ENCODE peak calls at places on chromosome 16, in nine cellular contexts. S is fibroblast of lung, A is mammary epithelial cell, U is uterus, V is AG09319, O is natural killer cell, J is endothelial cell, F is SK-N-SH, N is transverse colon. R is an unnamed sample.

GRCh38 chr16:57754354-57755060 is 18.9 kb downstream of the KATNB1 start:
- DNase-seq in J (no peak), F (no peak), N (no peak), U (no peak), O (no peak), A (no peak), V (no peak), S (no peak), R (no peak)

GRCh38 chr16:79767597-79768280 is 167.2 kb upstream of the MAF start:
- DNase-seq in S (peak), F (no peak), V (peak), J (no peak), A (peak), O (no peak), U (peak), N (peak), R (peak)

GRCh38 chr16:49978569-49979326 is 46.3 kb upstream of the CNEP1R1 start:
- DNase-seq in U (no peak), O (no peak), J (no peak), S (no peak), V (no peak), F (no peak), N (no peak), A (no peak), R (no peak)

GRCh38 chr16:83814654-83814985 is 6.8 kb downstream of the HSBP1 start:
- DNase-seq in O (no peak), A (no peak), F (no peak), N (no peak), U (no peak), V (no peak), J (no peak), S (no peak), R (no peak)

GRCh38 chr16:21720533-21720932 is 56.8 kb downstream of the OTOA start:
- DNase-seq in F (no peak), J (no peak), A (no peak), S (no peak), V (no peak), U (no peak), N (no peak), O (no peak), R (no peak)

GRCh38 chr16:23113185-23113584 is 36.1 kb downstream of the USP31 start:
- DNase-seq in J (no peak), V (no peak), O (no peak), A (no peak), U (no peak), F (no peak), N (no peak), S (no peak), R (no peak)

GRCh38 chr16:5836979-5837670 is 739.5 kb upstream of the EEF2KMT start:
- DNase-seq in F (no peak), N (no peak), U (no peak), S (no peak), J (no peak), V (no peak), O (no peak), A (no peak), R (no peak)

GRCh38 chr16:64893386-64893785 is 228.5 kb downstream of the CDH11 start:
- DNase-seq in J (no peak), N (no peak), O (no peak), A (no peak), F (no peak), U (no peak), V (no peak), S (no peak), R (no peak)

GRCh38 chr16:54931757-54932660 is 1.3 kb downstream of the IRX5 start:
- DNase-seq in O (no peak), N (no peak), A (peak), V (no peak), F (peak), U (no peak), J (no peak), S (no peak), R (no peak)

GRCh38 chr16:82580293-82580900 is 46.4 kb upstream of the CDH13 start:
- DNase-seq in N (no peak), S (no peak), F (peak), V (no peak), U (no peak), A (peak), O (no peak), J (peak), R (peak)

GRCh38 chr16:84446086-84446485 is 58.4 kb downstream of the MEAK7 start:
- DNase-seq in J (no peak), N (no peak), O (no peak), U (no peak), F (no peak), V (no peak), A (no peak), S (no peak), R (no peak)

GRCh38 chr16:88629835-88630234 is 8.5 kb upstream of the IL17C start:
- DNase-seq in F (no peak), N (no peak), U (no peak), A (no peak), V (no peak), O (no peak), J (no peak), S (no peak), R (no peak)

GRCh38 chr16:88630433-88630832 is 7.9 kb upstream of the IL17C start:
- DNase-seq in U (no peak), V (no peak), J (no peak), O (no peak), F (no peak), A (no peak), N (no peak), S (no peak), R (no peak)

GRCh38 chr16:88631384-88631783 is 7.0 kb upstream of the IL17C start:
- DNase-seq in S (no peak), F (no peak), V (no peak), J (no peak), O (no peak), A (no peak), U (no peak), N (no peak), R (no peak)

GRCh38 chr16:88631920-88632586 is 6.3 kb upstream of the IL17C start:
- DNase-seq in U (no peak), A (no peak), J (no peak), S (no peak), F (no peak), V (no peak), O (no peak), N (no peak), R (no peak)

DNA sequence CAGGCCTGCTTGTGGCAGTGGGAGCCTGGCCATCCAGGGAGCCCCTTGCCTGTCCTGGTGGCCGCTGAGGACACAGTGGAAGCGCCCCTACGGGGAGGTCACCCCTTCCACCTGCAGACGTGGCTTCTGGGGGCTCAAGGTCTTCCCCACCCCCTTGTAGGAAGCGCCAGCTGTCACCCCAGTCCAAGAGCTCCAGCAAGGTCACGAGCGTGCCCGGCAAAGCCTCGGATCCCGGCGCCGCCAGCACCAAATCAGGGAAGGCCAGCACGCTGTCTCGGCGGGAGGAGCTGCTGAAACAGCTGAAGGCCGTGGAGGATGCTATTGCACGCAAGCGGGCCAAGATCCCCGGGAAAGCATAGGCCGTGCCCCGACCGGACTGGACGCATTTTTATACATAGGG is 7.4 kb upstream of the IL17C start:
- DNase-seq in O (no peak), N (no peak), J (no peak), A (no peak), V (no peak), S (no peak), F (no peak), U (no peak), R (no peak)
- TF ChIP-seq CTCF in O (no peak), N (no peak), J (no peak), A (no peak), V (no peak), S (no peak), F (no peak), U (no peak), R (no peak)

GRCh38 chr16:73047536-73048291 is at the start of gene ZFHX3:
- DNase-seq in S (peak), F (peak), O (peak), V (no peak), U (peak), N (peak), A (peak), J (no peak), R (peak)

GRCh38 chr16:73049051-73049910 is 1.4 kb upstream of the ZFHX3 start:
- DNase-seq in O (no peak), V (no peak), F (no peak), U (no peak), A (no peak), N (no peak), S (no peak), J (no peak), R (no peak)

GRCh38 chr16:73048292-73049050 is 543 bp upstream of the ZFHX3 start:
- DNase-seq in O (no peak), J (no peak), U (no peak), F (peak), S (peak), V (no peak), N (peak), A (no peak), R (peak)

GRCh38 chr16:73047221-73047535 is 750 bp downstream of the ZFHX3 start:
- DNase-seq in V (no peak), J (no peak), N (no peak), F (no peak), S (peak), A (no peak), O (no peak), U (no peak), R (no peak)

DNA sequence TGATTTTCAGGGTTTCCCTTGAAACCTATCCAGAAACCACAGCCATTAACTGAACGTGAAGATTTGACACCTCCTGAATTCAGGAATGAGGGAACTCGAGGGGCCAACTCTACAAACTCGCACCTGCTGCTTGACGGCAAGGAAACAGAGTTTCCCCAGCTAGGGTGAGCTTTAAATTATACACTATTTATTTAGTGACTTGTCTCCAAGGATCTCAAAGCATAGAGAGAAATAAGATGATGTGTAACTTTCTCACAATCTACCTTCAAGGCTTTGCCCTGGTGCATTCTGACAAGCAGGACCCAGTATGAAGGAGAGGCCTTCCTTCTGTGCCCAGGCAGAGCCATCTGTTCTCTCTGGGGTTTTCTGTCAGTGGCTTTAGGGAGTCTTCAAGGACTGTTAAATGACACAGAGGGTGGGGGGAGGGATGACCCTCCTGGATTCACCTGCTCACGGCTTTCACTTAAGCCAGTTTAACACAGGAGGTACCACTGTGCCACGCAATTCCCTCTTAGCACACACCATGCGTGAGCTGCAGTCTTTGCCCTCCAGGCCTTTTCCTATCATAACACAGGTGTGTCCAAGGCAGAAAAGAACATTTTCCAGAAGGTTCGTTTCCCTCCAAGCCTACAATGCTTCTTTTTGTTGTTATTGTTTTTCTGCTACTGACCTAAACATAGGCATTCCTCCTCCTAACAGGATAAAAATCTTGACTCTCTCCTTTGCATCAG is 1.3 kb downstream of the ZFHX3 start:
- DNase-seq in O (no peak), J (no peak), S (no peak), U (no peak), F (no peak), A (no peak), V (no peak), N (no peak), R (no peak)
- TF ChIP-seq CTCF in O (no peak), J (no peak), S (no peak), U (no peak), F (no peak), A (no peak), V (no peak), N (no peak), R (no peak)

GRCh38 chr16:73434621-73435020 is 386.7 kb upstream of the ZFHX3 start:
- DNase-seq in F (no peak), S (no peak), U (no peak), O (no peak), V (no peak), A (no peak), N (no peak), J (no peak), R (no peak)
- TF ChIP-seq CTCF in F (no peak), S (no peak), U (no peak), O (no peak), V (no peak), A (no peak), N (no peak), J (no peak), R (no peak)

GRCh38 chr16:68951991-68952877 is 108.9 kb downstream of the TANGO6 start:
- DNase-seq in O (no peak), V (no peak), N (no peak), J (no peak), F (no peak), S (no peak), A (peak), U (no peak), R (no peak)
- TF ChIP-seq CTCF in O (no peak), V (no peak), N (no peak), J (no peak), F (no peak), S (no peak), A (no peak), U (no peak), R (no peak)

R was measured in testis.